ENCODE peak calls at places on chromosomes 16 and 17, in eight cellular contexts. One of them, this sample, is unnamed.

GRCh38 chr17:43381621-43382020 is 17.2 kb upstream of the ARL4D start:
- DNase-seq in stomach: no peak
- DNase-seq in adrenal gland: no peak
- DNase-seq in fibroblast of mammary gland: no peak
- DNase-seq in tibial nerve: no peak
- DNase-seq in breast epithelium: no peak
- DNase-seq in mucosa of descending colon: no peak
- DNase-seq in fibroblast of lung: no peak
- DNase-seq in this sample: no peak

GRCh38 chr17:41655611-41656111 is 31.3 kb upstream of the KRT17 start:
- DNase-seq in stomach: peak; percentile 92
- DNase-seq in adrenal gland: peak; percentile 64
- DNase-seq in fibroblast of mammary gland: no peak
- DNase-seq in tibial nerve: peak; percentile 29
- DNase-seq in breast epithelium: peak; percentile 99
- DNase-seq in mucosa of descending colon: peak; percentile 95
- DNase-seq in fibroblast of lung: no peak
- DNase-seq in this sample: no peak

GRCh38 chr17:14297161-14297851 is 3.6 kb upstream of the HS3ST3B1 start:
- DNase-seq in stomach: peak; percentile 38
- DNase-seq in adrenal gland: no peak
- DNase-seq in fibroblast of mammary gland: peak; percentile 64
- DNase-seq in tibial nerve: no peak
- DNase-seq in breast epithelium: no peak
- DNase-seq in mucosa of descending colon: peak; percentile 35
- DNase-seq in fibroblast of lung: peak; percentile 61
- DNase-seq in this sample: no peak

GRCh38 chr16:16062023-16062932 is 112.9 kb downstream of the ABCC1 start:
- DNase-seq in stomach: no peak
- DNase-seq in adrenal gland: no peak
- DNase-seq in fibroblast of mammary gland: no peak
- DNase-seq in tibial nerve: no peak
- DNase-seq in breast epithelium: no peak
- DNase-seq in mucosa of descending colon: peak; percentile 21
- DNase-seq in fibroblast of lung: no peak
- DNase-seq in this sample: no peak

GRCh38 chr16:71709231-71709781 is 15.2 kb downstream of the PHLPP2 start:
- DNase-seq in stomach: no peak
- DNase-seq in adrenal gland: no peak
- DNase-seq in fibroblast of mammary gland: peak; percentile 84
- DNase-seq in tibial nerve: no peak
- DNase-seq in breast epithelium: no peak
- DNase-seq in mucosa of descending colon: no peak
- DNase-seq in fibroblast of lung: peak; percentile 82
- DNase-seq in this sample: no peak

GRCh38 chr17:36183811-36184765 is 7.7 kb upstream of the TBC1D3B start:
- DNase-seq in stomach: no peak
- DNase-seq in adrenal gland: no peak
- DNase-seq in fibroblast of mammary gland: no peak
- DNase-seq in tibial nerve: no peak
- DNase-seq in breast epithelium: no peak
- DNase-seq in mucosa of descending colon: no peak
- DNase-seq in fibroblast of lung: peak; percentile 21
- DNase-seq in this sample: no peak

GRCh38 chr17:45775148-45775547 is 9.0 kb upstream of the CRHR1 start:
- DNase-seq in stomach: no peak
- DNase-seq in adrenal gland: no peak
- DNase-seq in fibroblast of mammary gland: no peak
- DNase-seq in tibial nerve: no peak
- DNase-seq in breast epithelium: peak; percentile 38
- DNase-seq in mucosa of descending colon: no peak
- DNase-seq in fibroblast of lung: no peak
- DNase-seq in this sample: no peak

GRCh38 chr16:81242977-81243618 is 4.6 kb downstream of the BCO1 start:
- DNase-seq in stomach: no peak
- DNase-seq in adrenal gland: no peak
- DNase-seq in fibroblast of mammary gland: no peak
- DNase-seq in tibial nerve: no peak
- DNase-seq in breast epithelium: no peak
- DNase-seq in mucosa of descending colon: no peak
- DNase-seq in fibroblast of lung: no peak
- DNase-seq in this sample: no peak

GRCh38 chr17:40107266-40107980 is 7.0 kb upstream of the NR1D1 start:
- DNase-seq in stomach: no peak
- DNase-seq in adrenal gland: no peak
- DNase-seq in fibroblast of mammary gland: peak; percentile 43
- DNase-seq in tibial nerve: no peak
- DNase-seq in breast epithelium: peak; percentile 37
- DNase-seq in mucosa of descending colon: peak; percentile 37
- DNase-seq in fibroblast of lung: no peak
- DNase-seq in this sample: no peak

GRCh38 chr16:31664683-31665482 is 137.2 kb downstream of the AHSP start:
- DNase-seq in stomach: no peak
- DNase-seq in adrenal gland: no peak
- DNase-seq in fibroblast of mammary gland: no peak
- DNase-seq in tibial nerve: no peak
- DNase-seq in breast epithelium: no peak
- DNase-seq in mucosa of descending colon: no peak
- DNase-seq in fibroblast of lung: peak; percentile 61
- DNase-seq in this sample: no peak

GRCh38 chr17:63694974-63695773 is 4.8 kb downstream of the LIMD2 start:
- DNase-seq in stomach: no peak
- DNase-seq in adrenal gland: no peak
- DNase-seq in fibroblast of mammary gland: no peak
- DNase-seq in tibial nerve: no peak
- DNase-seq in breast epithelium: no peak
- DNase-seq in mucosa of descending colon: no peak
- DNase-seq in fibroblast of lung: no peak
- DNase-seq in this sample: no peak

GRCh38 chr17:80765241-80766022 is 220.8 kb downstream of the RPTOR start:
- DNase-seq in stomach: no peak
- DNase-seq in adrenal gland: peak; percentile 43
- DNase-seq in fibroblast of mammary gland: no peak
- DNase-seq in tibial nerve: no peak
- DNase-seq in breast epithelium: no peak
- DNase-seq in mucosa of descending colon: no peak
- DNase-seq in fibroblast of lung: no peak
- DNase-seq in this sample: no peak

GRCh38 chr17:77471984-77472836 is 331.4 kb downstream of the SEC14L1 start:
- DNase-seq in stomach: peak; percentile 56
- DNase-seq in adrenal gland: no peak
- DNase-seq in fibroblast of mammary gland: peak; percentile 71
- DNase-seq in tibial nerve: no peak
- DNase-seq in breast epithelium: peak; percentile 72
- DNase-seq in mucosa of descending colon: no peak
- DNase-seq in fibroblast of lung: peak; percentile 85
- DNase-seq in this sample: no peak

GRCh38 chr17:44030482-44030881 is 15.7 kb upstream of the TMEM101 start:
- DNase-seq in stomach: no peak
- DNase-seq in adrenal gland: no peak
- DNase-seq in fibroblast of mammary gland: no peak
- DNase-seq in tibial nerve: no peak
- DNase-seq in breast epithelium: no peak
- DNase-seq in mucosa of descending colon: no peak
- DNase-seq in fibroblast of lung: no peak
- DNase-seq in this sample: no peak

GRCh38 chr17:45844695-45845375 is at the start of gene SPPL2C:
- DNase-seq in stomach: no peak
- DNase-seq in adrenal gland: no peak
- DNase-seq in fibroblast of mammary gland: no peak
- DNase-seq in tibial nerve: no peak
- DNase-seq in breast epithelium: no peak
- DNase-seq in mucosa of descending colon: peak; percentile 27
- DNase-seq in fibroblast of lung: no peak
- DNase-seq in this sample: no peak

GRCh38 chr16:3518292-3518982 is 17.6 kb downstream of the CLUAP1 start:
- DNase-seq in stomach: no peak
- DNase-seq in adrenal gland: no peak
- DNase-seq in fibroblast of mammary gland: no peak
- DNase-seq in tibial nerve: no peak
- DNase-seq in breast epithelium: no peak
- DNase-seq in mucosa of descending colon: no peak
- DNase-seq in fibroblast of lung: no peak
- DNase-seq in this sample: no peak

GRCh38 chr16:66894055-66894454 is 13.7 kb downstream of the PDP2 start:
- DNase-seq in stomach: no peak
- DNase-seq in adrenal gland: no peak
- DNase-seq in fibroblast of mammary gland: no peak
- DNase-seq in tibial nerve: no peak
- DNase-seq in breast epithelium: no peak
- DNase-seq in mucosa of descending colon: no peak
- DNase-seq in fibroblast of lung: no peak
- DNase-seq in this sample: no peak

GRCh38 chr16:75317101-75317522 is 65.7 kb upstream of the BCAR1 start:
- DNase-seq in stomach: no peak
- DNase-seq in adrenal gland: no peak
- DNase-seq in fibroblast of mammary gland: peak; percentile 35
- DNase-seq in tibial nerve: no peak
- DNase-seq in breast epithelium: no peak
- DNase-seq in mucosa of descending colon: no peak
- DNase-seq in fibroblast of lung: peak; percentile 48
- DNase-seq in this sample: no peak

GRCh38 chr16:22092143-22092933 is at the start of gene VWA3A:
- DNase-seq in stomach: no peak
- DNase-seq in adrenal gland: peak; percentile 61
- DNase-seq in fibroblast of mammary gland: peak; percentile 41
- DNase-seq in tibial nerve: no peak
- DNase-seq in breast epithelium: no peak
- DNase-seq in mucosa of descending colon: no peak
- DNase-seq in fibroblast of lung: peak; percentile 51
- DNase-seq in this sample: no peak

GRCh38 chr17:40817103-40817682 is 5.2 kb downstream of the KRT10 start:
- DNase-seq in stomach: no peak
- DNase-seq in adrenal gland: no peak
- DNase-seq in fibroblast of mammary gland: no peak
- DNase-seq in tibial nerve: no peak
- DNase-seq in breast epithelium: no peak
- DNase-seq in mucosa of descending colon: no peak
- DNase-seq in fibroblast of lung: no peak
- DNase-seq in this sample: no peak

DNA sequence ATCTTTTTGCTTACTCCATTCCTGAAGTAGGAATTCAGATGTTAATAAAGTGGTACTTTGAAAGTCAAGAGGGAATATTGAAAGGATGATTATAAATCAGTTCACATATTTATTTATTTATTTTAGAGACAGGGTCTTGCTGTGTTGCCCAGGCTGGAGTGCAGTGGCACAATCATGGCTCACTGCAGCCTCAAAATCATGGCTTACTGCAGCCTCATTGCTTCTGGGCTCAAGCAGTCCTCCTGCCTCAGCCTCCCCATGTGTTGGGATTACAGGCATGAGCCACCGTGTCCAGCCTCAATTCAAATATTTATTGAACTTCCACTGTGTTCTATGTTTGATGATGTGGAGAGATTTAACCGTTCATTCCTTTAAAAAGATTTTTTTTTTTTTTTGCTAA is 6.6 kb downstream of the NDEL1 start:
- DNase-seq in stomach: no peak
- DNase-seq in adrenal gland: no peak
- DNase-seq in fibroblast of mammary gland: no peak
- DNase-seq in tibial nerve: no peak
- DNase-seq in breast epithelium: no peak
- DNase-seq in mucosa of descending colon: no peak
- DNase-seq in fibroblast of lung: no peak
- DNase-seq in this sample: no peak
- H3K4me3 ChIP-seq in stomach: no peak overlapping the region
- H3K4me3 ChIP-seq in adrenal gland: no peak overlapping the region
- H3K4me3 ChIP-seq in fibroblast of mammary gland: no peak overlapping the region
- H3K4me3 ChIP-seq in tibial nerve: no peak overlapping the region
- H3K4me3 ChIP-seq in breast epithelium: no peak overlapping the region
- H3K4me3 ChIP-seq in mucosa of descending colon: no peak overlapping the region
- H3K4me3 ChIP-seq in fibroblast of lung: no peak overlapping the region
- H3K4me3 ChIP-seq in this sample: no peak overlapping the region

DNA sequence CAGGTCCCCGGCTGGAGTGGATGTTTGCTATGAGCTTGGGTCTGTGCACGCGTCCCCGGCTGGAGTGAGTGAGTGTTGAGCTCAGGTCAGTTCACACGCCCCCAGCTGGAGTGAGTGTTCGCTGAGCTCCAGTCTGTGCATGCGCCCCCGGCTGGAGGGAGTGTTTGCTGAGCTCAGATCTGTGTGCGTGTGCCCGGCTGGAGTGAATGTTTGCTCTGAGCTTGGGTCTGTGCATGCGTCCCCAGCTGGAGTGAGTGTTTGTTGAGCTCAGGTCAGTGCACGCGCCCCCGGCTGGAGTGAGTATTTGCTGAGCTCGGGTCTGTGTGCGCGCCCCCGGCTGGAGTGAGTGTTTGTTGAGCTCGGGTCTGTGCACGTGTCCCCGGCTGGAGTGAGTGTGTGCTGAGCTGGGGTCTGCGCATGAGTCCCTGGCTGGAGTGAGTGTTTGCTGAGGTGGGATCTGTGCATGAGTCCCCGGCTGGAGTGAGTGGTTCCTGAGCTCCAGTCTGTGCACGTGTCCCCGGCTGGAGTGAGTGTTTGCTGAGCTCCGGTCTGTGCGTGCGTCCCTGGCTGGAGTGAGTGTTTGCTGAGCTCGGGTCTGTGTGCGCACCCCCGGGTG is 284.2 kb downstream of the SNX29 start:
- DNase-seq in stomach: no peak
- DNase-seq in adrenal gland: no peak
- DNase-seq in fibroblast of mammary gland: peak; percentile 71
- DNase-seq in tibial nerve: no peak
- DNase-seq in breast epithelium: no peak
- DNase-seq in mucosa of descending colon: no peak
- DNase-seq in fibroblast of lung: no peak
- DNase-seq in this sample: no peak
- TF ChIP-seq CTCF in stomach: no peak
- TF ChIP-seq CTCF in adrenal gland: no peak
- TF ChIP-seq CTCF in fibroblast of mammary gland: peak; percentile 19
- TF ChIP-seq CTCF in tibial nerve: no peak
- TF ChIP-seq CTCF in breast epithelium: no peak
- TF ChIP-seq CTCF in mucosa of descending colon: no peak
- TF ChIP-seq CTCF in fibroblast of lung: peak; percentile 36
- TF ChIP-seq CTCF in this sample: no peak

GRCh38 chr16:10584956-10585561 is 4.7 kb upstream of the EMP2 start:
- DNase-seq in stomach: no peak
- DNase-seq in adrenal gland: no peak
- DNase-seq in fibroblast of mammary gland: peak; percentile 89
- DNase-seq in tibial nerve: no peak
- DNase-seq in breast epithelium: no peak
- DNase-seq in mucosa of descending colon: no peak
- DNase-seq in fibroblast of lung: peak; percentile 73
- DNase-seq in this sample: no peak
- H3K4me3 ChIP-seq in stomach: no peak overlapping the region
- H3K4me3 ChIP-seq in adrenal gland: no peak overlapping the region
- H3K4me3 ChIP-seq in fibroblast of mammary gland: no peak overlapping the region
- H3K4me3 ChIP-seq in tibial nerve: no peak overlapping the region
- H3K4me3 ChIP-seq in breast epithelium: no peak overlapping the region
- H3K4me3 ChIP-seq in mucosa of descending colon: no peak overlapping the region
- H3K4me3 ChIP-seq in fibroblast of lung: no peak overlapping the region
- H3K4me3 ChIP-seq in this sample: no peak overlapping the region

DNA sequence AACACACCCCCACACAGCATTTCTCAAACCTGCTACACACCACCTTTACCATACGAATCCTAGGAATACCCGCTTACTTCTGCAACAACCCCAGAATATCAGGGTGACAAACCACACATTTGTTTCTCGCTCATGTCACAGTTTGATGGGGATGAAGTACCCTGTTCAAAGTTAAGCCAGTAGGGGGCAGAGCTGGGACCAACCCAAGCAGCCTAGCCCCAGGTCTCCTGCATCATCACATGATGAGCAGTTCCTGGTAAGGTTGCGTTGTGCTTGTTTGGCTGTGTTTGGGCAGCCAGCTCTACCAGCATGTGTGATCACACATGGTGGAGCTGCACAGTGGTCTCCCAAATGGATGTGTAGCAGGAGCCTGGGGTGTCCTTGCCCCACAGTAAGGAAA is 103.6 kb upstream of the C16orf82 start:
- DNase-seq in stomach: no peak
- DNase-seq in adrenal gland: peak; percentile 55
- DNase-seq in fibroblast of mammary gland: peak; percentile 59
- DNase-seq in tibial nerve: no peak
- DNase-seq in breast epithelium: no peak
- DNase-seq in mucosa of descending colon: peak; percentile 37
- DNase-seq in fibroblast of lung: no peak
- DNase-seq in this sample: no peak
- TF ChIP-seq CTCF in stomach: no peak
- TF ChIP-seq CTCF in adrenal gland: peak; percentile 28
- TF ChIP-seq CTCF in fibroblast of mammary gland: peak; percentile 41
- TF ChIP-seq CTCF in tibial nerve: no peak
- TF ChIP-seq CTCF in breast epithelium: no peak
- TF ChIP-seq CTCF in mucosa of descending colon: no peak
- TF ChIP-seq CTCF in fibroblast of lung: peak; percentile 25
- TF ChIP-seq CTCF in this sample: no peak

This sample was measured in ascending aorta.